ENCODE peak calls at places on chromosomes 16 and 17, in six cellular contexts. Y is CD4-positive, CD25-positive, alpha-beta regulatory T cell; C is GM23248; V is activated naive CD4-positive, alpha-beta T cell treated with anti-CD3 and anti-CD28 coated beads, Interleukin-2, amount 50 U/mL, for 72 hours; L is retina; W is substantia nigra. M is an unnamed sample.

GRCh38 chr17:58632324-58633314 is 59.2 kb downstream of the TEX14 start:
- DNase-seq in L (no peak), Y (no peak), V (no peak), C (no peak), W (no peak), M (no peak)

GRCh38 chr16:68473358-68474064 is 25.2 kb upstream of the SMPD3 start:
- DNase-seq in C (no peak), Y (no peak), L (no peak), V (no peak), W (no peak), M (peak; percentile 43)

GRCh38 chr17:3940965-3941698 is 23.1 kb downstream of the ATP2A3 start:
- DNase-seq in L (no peak), Y (no peak), V (no peak), W (no peak), C (no peak), M (no peak)

GRCh38 chr16:49575352-49576172 is 202.0 kb downstream of the C16orf78 start:
- DNase-seq in C (no peak), V (no peak), L (peak; percentile 46), W (no peak), Y (no peak), M (no peak)

GRCh38 chr16:89373355-89374110 is 116.8 kb downstream of the ANKRD11 start:
- DNase-seq in C (no peak), L (no peak), V (no peak), Y (no peak), W (no peak), M (no peak)

GRCh38 chr16:24419709-24420108 is 119.7 kb upstream of the RBBP6 start:
- DNase-seq in V (no peak), W (no peak), L (no peak), C (no peak), Y (no peak), M (no peak)

GRCh38 chr17:77320501-77321256 is 179.9 kb downstream of the SEC14L1 start:
- DNase-seq in Y (no peak), V (no peak), W (no peak), L (no peak), C (peak; percentile 95), M (peak; percentile 71)

GRCh38 chr17:74677558-74678466 is 34.9 kb downstream of the CD300LF start:
- DNase-seq in W (no peak), L (peak; percentile 27), V (no peak), Y (peak; percentile 22), C (peak; percentile 31), M (no peak)

GRCh38 chr17:45273551-45273957 is 11.7 kb upstream of the SPATA32 start:
- DNase-seq in L (no peak), V (no peak), C (peak; percentile 33), W (no peak), Y (no peak), M (no peak)

GRCh38 chr17:47203984-47204721 is 5.0 kb upstream of the MYL4 start:
- DNase-seq in C (peak; percentile 83), Y (peak; percentile 45), V (peak; percentile 73), L (no peak), W (no peak), M (no peak)

GRCh38 chr16:75702247-75702646 is 986 bp upstream of the DUXB start:
- DNase-seq in Y (no peak), L (no peak), V (no peak), W (no peak), C (peak; percentile 7), M (no peak)

GRCh38 chr17:69474171-69474831 is 59.8 kb downstream of the MAP2K6 start:
- DNase-seq in C (peak; percentile 64), V (no peak), W (no peak), L (peak; percentile 60), Y (no peak), M (no peak)

GRCh38 chr17:30793282-30793977 is 31.1 kb downstream of the CRLF3 start:
- DNase-seq in Y (no peak), L (no peak), W (no peak), V (no peak), C (no peak), M (no peak)

GRCh38 chr16:78249056-78249455 is 149.6 kb downstream of the WWOX start:
- DNase-seq in Y (no peak), L (peak; percentile 43), C (no peak), V (no peak), W (no peak), M (no peak)

GRCh38 chr16:83002351-83003334 is 375.9 kb downstream of the CDH13 start:
- DNase-seq in V (no peak), C (peak; percentile 28), L (no peak), Y (no peak), W (no peak), M (no peak)

GRCh38 chr16:86676216-86676800 is 98.0 kb downstream of the FOXL1 start:
- DNase-seq in C (peak; percentile 92), L (no peak), Y (no peak), V (no peak), W (no peak), M (no peak)

GRCh38 chr17:45296833-45297124 is 20.0 kb downstream of the MAP3K14 start:
- DNase-seq in Y (no peak), C (no peak), W (no peak), V (no peak), L (no peak), M (no peak)

GRCh38 chr17:82745524-82745923 is 6.3 kb upstream of the TBCD start:
- DNase-seq in W (no peak), V (no peak), Y (no peak), C (no peak), L (no peak), M (no peak)

GRCh38 chr17:42781639-42782401 is 1.4 kb downstream of the WNK4 start:
- DNase-seq in L (peak; percentile 12), V (no peak), Y (no peak), W (no peak), C (peak; percentile 64), M (no peak)